ENCODE peak calls at places on chromosomes 5 and 9, in five cellular contexts. S is neural crest cell, J is lower lobe of right lung, G is HFF-Myc, R is psoas muscle. T is an unnamed sample.

GRCh38 chr5:17743580-17744435 is 109.5 kb downstream of the TAF11L14 start:
- DNase-seq in S (no peak), J (no peak), G (no peak), R (no peak), T (no peak)

GRCh38 chr5:26700759-26701384 is 337.5 kb downstream of the CDH9 start:
- DNase-seq in S (peak), J (no peak), G (no peak), R (no peak), T (peak)

GRCh38 chr9:136329211-136329627 is 1.9 kb downstream of the GPSM1 start:
- DNase-seq in S (no peak), J (no peak), G (no peak), R (no peak), T (no peak)

GRCh38 chr5:176636426-176636825 is 6.0 kb downstream of the EIF4E1B start:
- DNase-seq in S (no peak), J (no peak), G (no peak), R (no peak), T (no peak)

GRCh38 chr5:94779684-94780083 is 161.2 kb downstream of the SLF1 start:
- DNase-seq in S (no peak), J (no peak), G (no peak), R (no peak), T (no peak)

GRCh38 chr5:99019812-99020697 is 91.2 kb upstream of the CHD1 start:
- DNase-seq in S (no peak), J (no peak), G (peak), R (no peak), T (no peak)

GRCh38 chr9:87290241-87290700 is 207.4 kb upstream of the DAPK1 start:
- DNase-seq in S (no peak), J (no peak), G (no peak), R (no peak), T (no peak)

GRCh38 chr5:139393497-139394122 is 1.3 kb downstream of the PROB1 start:
- DNase-seq in S (no peak), J (no peak), G (no peak), R (no peak), T (no peak)

GRCh38 chr9:112218908-112219307 is 43.8 kb upstream of the SUSD1 start:
- DNase-seq in S (no peak), J (no peak), G (no peak), R (no peak), T (no peak)

GRCh38 chr5:43785198-43785597 is 182.2 kb downstream of the NNT start:
- DNase-seq in S (no peak), J (no peak), G (no peak), R (no peak), T (no peak)

GRCh38 chr9:21558627-21559401 is 76.7 kb upstream of the IFNE start:
- DNase-seq in S (no peak), J (no peak), G (no peak), R (no peak), T (no peak)

GRCh38 chr5:36661446-36662220 is 55.2 kb downstream of the SLC1A3 start:
- DNase-seq in S (no peak), J (no peak), G (no peak), R (no peak), T (no peak)

GRCh38 chr9:96040591-96041461 is 165.3 kb downstream of the ERCC6L2 start:
- DNase-seq in S (no peak), J (no peak), G (no peak), R (no peak), T (no peak)

GRCh38 chr9:98552306-98552705 is 156.4 kb downstream of the GABBR2 start:
- DNase-seq in S (no peak), J (no peak), G (no peak), R (no peak), T (no peak)

GRCh38 chr5:175873090-175873454 is 1.7 kb downstream of the CPLX2 start:
- DNase-seq in S (peak), J (peak), G (no peak), R (no peak), T (peak)

GRCh38 chr5:136285501-136285900 is 79.8 kb downstream of the TRPC7 start:
- DNase-seq in S (no peak), J (no peak), G (no peak), R (no peak), T (no peak)

GRCh38 chr5:169788168-169788567 is 151.1 kb downstream of the DOCK2 start:
- DNase-seq in S (no peak), J (no peak), G (no peak), R (no peak), T (no peak)

GRCh38 chr9:114380988-114381387 is 6.8 kb downstream of the AKNA start:
- DNase-seq in S (no peak), J (no peak), G (no peak), R (no peak), T (no peak)

GRCh38 chr5:78377056-78377717 is 16.8 kb downstream of the SCAMP1 start:
- DNase-seq in S (no peak), J (no peak), G (no peak), R (no peak), T (no peak)

GRCh38 chr9:126523621-126524111 is 90.1 kb upstream of the LMX1B start:
- DNase-seq in S (no peak), J (peak), G (no peak), R (no peak), T (no peak)

GRCh38 chr9:70635790-70636189 is 221.3 kb upstream of the KLF9 start:
- DNase-seq in S (no peak), J (no peak), G (no peak), R (no peak), T (no peak)

DNA sequence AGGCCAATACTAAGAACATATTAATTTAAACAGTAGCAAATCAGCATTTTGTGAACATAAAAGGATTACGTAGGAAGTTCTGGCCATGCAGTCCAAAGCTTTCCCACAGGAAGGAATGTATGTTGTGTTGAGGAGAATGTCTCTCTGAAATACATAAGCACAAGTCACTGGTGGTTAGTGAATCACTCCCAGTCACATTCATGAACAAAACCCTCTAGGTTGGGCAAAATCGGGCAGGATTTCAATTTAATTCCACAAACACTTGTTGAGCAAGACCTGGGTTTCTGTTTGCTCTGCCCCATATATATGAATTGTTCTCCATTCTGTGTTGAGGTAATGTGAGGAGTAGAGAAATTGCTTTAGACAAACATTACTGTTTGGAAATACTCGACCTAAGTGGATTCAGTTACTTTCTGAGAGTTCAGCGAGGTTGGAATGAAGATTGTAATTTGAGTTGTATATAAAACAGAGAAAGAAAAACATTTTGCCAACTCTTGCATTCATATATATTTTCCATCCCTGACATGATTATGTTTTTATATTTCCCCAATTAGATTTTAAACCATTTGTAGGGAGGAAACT is 127.6 kb upstream of the RPS23 start:
- DNase-seq in S (no peak), J (no peak), G (no peak), R (no peak), T (no peak)
- TF ChIP-seq CTCF in S (no peak), J (no peak), G (no peak), R (no peak), T (no peak)

DNA sequence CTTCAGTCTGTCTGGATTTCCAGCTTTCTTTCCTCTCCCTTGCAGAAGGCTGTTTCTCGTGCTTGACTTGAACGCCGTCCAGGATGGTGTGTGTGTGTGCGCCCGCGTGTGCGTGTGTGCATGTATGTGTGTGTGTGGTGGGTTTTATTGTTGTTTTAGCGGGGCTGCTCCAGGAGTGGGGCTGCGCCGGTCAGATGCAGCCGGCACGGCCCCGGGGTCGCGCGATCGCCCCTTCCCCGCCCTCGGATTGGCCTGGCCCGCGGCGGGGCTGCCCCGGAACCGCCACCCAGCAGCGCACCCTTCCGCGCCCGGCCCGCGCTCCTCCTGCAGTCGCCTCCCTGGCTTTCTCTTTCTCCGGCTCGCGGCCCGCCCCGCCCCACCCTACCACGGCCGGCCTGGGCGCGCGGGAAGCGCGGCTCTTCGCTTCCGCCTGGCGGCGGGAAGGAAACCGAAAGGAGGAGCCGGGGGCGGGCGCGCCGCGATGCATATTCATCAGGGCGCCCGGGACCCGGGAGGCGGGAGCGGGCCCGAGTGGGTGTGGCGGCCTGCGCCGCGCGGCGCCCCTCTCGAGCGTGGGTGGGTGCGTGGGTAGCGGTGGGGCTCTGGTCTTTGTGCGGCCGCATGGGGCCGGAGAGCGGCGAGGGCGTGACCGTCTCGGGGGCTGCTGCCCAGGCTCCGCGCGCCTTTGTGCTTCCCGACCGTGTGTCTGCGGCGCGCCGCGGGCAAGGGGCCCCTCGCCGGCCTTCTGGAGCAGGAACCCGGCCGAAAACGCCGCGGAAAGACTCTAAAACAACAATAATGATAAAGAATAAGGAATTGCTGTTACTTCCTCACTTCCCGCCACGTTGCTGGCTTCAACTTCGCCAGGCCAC is 8.5 kb upstream of the NFIB start:
- DNase-seq in S (peak), J (peak), G (no peak), R (peak), T (peak)
- TF ChIP-seq CTCF in S (peak), J (peak), G (peak), R (peak), T (peak)

GRCh38 chr9:122350577-122351355 is 20.1 kb upstream of the PTGS1 start:
- DNase-seq in S (peak), J (peak), G (no peak), R (peak), T (peak)
- TF ChIP-seq CTCF in S (peak), J (peak), G (peak), R (peak), T (peak)

GRCh38 chr9:75169623-75170022 is 81.3 kb downstream of the OSTF1 start:
- DNase-seq in S (no peak), J (no peak), G (no peak), R (no peak), T (no peak)
- TF ChIP-seq CTCF in S (no peak), J (no peak), G (no peak), R (no peak), T (no peak)

GRCh38 chr5:8864053-8864452 is 681.8 kb downstream of the SEMA5A start:
- DNase-seq in S (no peak), J (no peak), G (no peak), R (no peak), T (peak)
- TF ChIP-seq CTCF in S (peak), J (peak), G (peak), R (no peak), T (peak)

GRCh38 chr9:109399258-109399767 is 78.5 kb upstream of the EPB41L4B start:
- DNase-seq in S (no peak), J (no peak), G (no peak), R (no peak), T (no peak)

GRCh38 chr9:109403116-109403515 is 82.3 kb upstream of the EPB41L4B start:
- DNase-seq in S (no peak), J (no peak), G (no peak), R (no peak), T (no peak)

GRCh38 chr9:109401990-109402318 is 81.1 kb upstream of the EPB41L4B start:
- DNase-seq in S (no peak), J (no peak), G (no peak), R (no peak), T (no peak)

GRCh38 chr9:109403766-109404320 is 83.0 kb upstream of the EPB41L4B start:
- DNase-seq in S (no peak), J (no peak), G (no peak), R (no peak), T (no peak)

GRCh38 chr9:109401169-109401989 is 80.5 kb upstream of the EPB41L4B start:
- DNase-seq in S (peak), J (peak), G (no peak), R (no peak), T (peak)
- TF ChIP-seq CTCF in S (peak), J (peak), G (peak), R (peak), T (peak)

T was measured in endothelial cell.